ENCODE peak calls at places on chromosome 1, in eight cellular contexts. E is brain microvascular endothelial cell, H is cardiac muscle cell, N is H1, G is body of pancreas, O is progenitor cell of endocrine pancreas, U is HFFc6, K is fibroblast of lung. P is an unnamed sample.

GRCh38 chr1:94327001-94327685 is 89.8 kb upstream of the ARHGAP29 start:
- DNase-seq in U (no peak), K (peak), O (no peak), H (peak), G (peak), N (peak), E (peak), P (no peak)

GRCh38 chr1:177249231-177249630 is 78.5 kb downstream of the BRINP2 start:
- DNase-seq in U (no peak), N (no peak), H (no peak), E (no peak), O (no peak), K (no peak), G (no peak), P (no peak)

GRCh38 chr1:9825101-9826074 is 1.6 kb upstream of the CLSTN1 start:
- DNase-seq in K (peak), G (peak), E (peak), H (peak), U (peak), O (no peak), N (peak), P (no peak)

GRCh38 chr1:114108741-114109255 is 44.9 kb downstream of the SYT6 start:
- DNase-seq in H (no peak), O (no peak), N (no peak), K (peak), U (peak), G (peak), E (peak), P (no peak)

GRCh38 chr1:212107481-212107880 is 71.9 kb downstream of the DTL start:
- DNase-seq in E (no peak), K (no peak), O (no peak), N (no peak), G (no peak), H (no peak), U (no peak), P (no peak)

GRCh38 chr1:68322096-68322495 is 89.8 kb upstream of the WLS start:
- DNase-seq in N (no peak), K (no peak), U (no peak), H (no peak), G (no peak), E (no peak), O (no peak), P (no peak)

GRCh38 chr1:1306070-1306660 is 1.6 kb downstream of the ACAP3 start:
- DNase-seq in K (no peak), N (no peak), G (no peak), U (no peak), E (no peak), O (no peak), H (no peak), P (no peak)

GRCh38 chr1:215004121-215004837 is 78.3 kb upstream of the KCNK2 start:
- DNase-seq in E (no peak), G (no peak), N (no peak), U (peak), H (no peak), K (no peak), O (no peak), P (no peak)

GRCh38 chr1:159040206-159040605 is 30.5 kb downstream of the IFI16 start:
- DNase-seq in O (no peak), G (no peak), K (peak), E (peak), U (peak), H (no peak), N (no peak), P (no peak)

GRCh38 chr1:32413507-32414185 is 19.4 kb upstream of the BSDC1 start:
- DNase-seq in U (peak), G (peak), N (no peak), E (peak), H (peak), K (peak), O (no peak), P (peak)
- TF ChIP-seq CTCF in U (peak), G (peak), N (peak), E (peak), H (peak), K (peak), O (peak), P (peak)

DNA sequence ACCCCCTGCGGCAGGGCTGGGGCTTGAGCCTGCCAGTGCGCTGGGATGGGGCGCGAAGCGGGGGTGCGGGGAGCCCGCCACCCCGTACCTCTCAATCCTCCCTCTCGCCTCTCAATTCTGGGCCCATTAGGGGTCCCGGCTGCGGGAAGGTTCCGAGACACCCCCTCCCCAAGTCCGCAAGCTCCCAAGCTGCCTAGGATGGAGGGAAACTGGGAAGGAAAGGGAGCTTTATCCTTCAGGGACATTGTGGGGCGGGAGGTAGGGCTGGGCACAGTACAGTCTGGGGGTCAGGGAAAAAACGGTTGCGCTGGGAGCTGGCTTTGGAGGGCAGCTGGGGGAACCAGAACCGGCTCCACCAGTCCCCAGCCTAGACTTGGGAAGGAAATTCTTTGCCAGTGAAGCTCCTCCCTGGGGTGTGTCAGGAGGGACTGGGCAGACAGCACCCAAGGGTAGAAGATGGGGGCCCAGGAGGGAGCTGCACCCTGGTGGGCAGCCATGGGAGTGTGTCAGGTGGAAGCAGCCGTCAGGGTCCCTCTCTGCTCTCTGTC is 904 bp downstream of the GJB3 start:
- DNase-seq in H (no peak), N (no peak), U (no peak), G (no peak), O (no peak), K (no peak), E (no peak), P (no peak)
- TF ChIP-seq CTCF in H (no peak), N (no peak), U (peak), G (no peak), O (peak), K (no peak), E (no peak), P (no peak)

GRCh38 chr1:182809414-182809957 is 19.9 kb downstream of the NPL start:
- DNase-seq in O (no peak), U (peak), G (no peak), N (no peak), K (no peak), H (no peak), E (no peak), P (no peak)

GRCh38 chr1:182807907-182808306 is 18.3 kb downstream of the NPL start:
- DNase-seq in H (no peak), O (no peak), E (no peak), U (no peak), N (no peak), G (no peak), K (no peak), P (no peak)

GRCh38 chr1:182802006-182802798 is 12.6 kb downstream of the NPL start:
- DNase-seq in K (no peak), E (no peak), O (no peak), H (no peak), G (no peak), N (no peak), U (no peak), P (no peak)

GRCh38 chr1:182803846-182804245 is 14.3 kb downstream of the NPL start:
- DNase-seq in K (no peak), E (no peak), O (no peak), G (no peak), N (no peak), H (no peak), U (no peak), P (no peak)

GRCh38 chr1:182806015-182806678 is 16.6 kb downstream of the NPL start:
- DNase-seq in G (peak), N (peak), H (peak), O (peak), E (no peak), U (no peak), K (no peak), P (no peak)
- TF ChIP-seq CTCF in G (no peak), N (peak), H (no peak), O (peak), E (no peak), U (no peak), K (no peak), P (no peak)

GRCh38 chr1:220371324-220371723 is 99.1 kb upstream of the RAB3GAP2 start:
- DNase-seq in H (peak), N (no peak), O (no peak), K (no peak), E (no peak), G (no peak), U (no peak), P (no peak)
- TF ChIP-seq CTCF in H (no peak), N (peak), O (no peak), K (no peak), E (no peak), G (no peak), U (no peak), P (no peak)

GRCh38 chr1:174877208-174877673 is 122.5 kb upstream of the CACYBP start:
- DNase-seq in H (no peak), U (no peak), G (peak), K (peak), E (no peak), O (no peak), N (no peak), P (no peak)
- TF ChIP-seq CTCF in H (no peak), U (no peak), G (no peak), K (no peak), E (no peak), O (no peak), N (no peak), P (no peak)

GRCh38 chr1:155003227-155003765 is 694 bp downstream of the ZBTB7B start:
- DNase-seq in H (peak), K (peak), G (peak), O (no peak), N (no peak), E (no peak), U (no peak), P (no peak)

GRCh38 chr1:155005076-155005971 is 2.7 kb downstream of the ZBTB7B start:
- DNase-seq in K (peak), G (peak), U (no peak), H (no peak), O (no peak), E (no peak), N (no peak), P (no peak)

GRCh38 chr1:155002479-155003226 is at the start of gene ZBTB7B:
- DNase-seq in O (no peak), U (no peak), N (no peak), K (peak), H (peak), G (peak), E (no peak), P (no peak)

GRCh38 chr1:155003766-155004351 is 1.3 kb downstream of the ZBTB7B start:
- DNase-seq in E (no peak), K (peak), G (peak), H (peak), N (no peak), U (peak), O (no peak), P (no peak)

DNA sequence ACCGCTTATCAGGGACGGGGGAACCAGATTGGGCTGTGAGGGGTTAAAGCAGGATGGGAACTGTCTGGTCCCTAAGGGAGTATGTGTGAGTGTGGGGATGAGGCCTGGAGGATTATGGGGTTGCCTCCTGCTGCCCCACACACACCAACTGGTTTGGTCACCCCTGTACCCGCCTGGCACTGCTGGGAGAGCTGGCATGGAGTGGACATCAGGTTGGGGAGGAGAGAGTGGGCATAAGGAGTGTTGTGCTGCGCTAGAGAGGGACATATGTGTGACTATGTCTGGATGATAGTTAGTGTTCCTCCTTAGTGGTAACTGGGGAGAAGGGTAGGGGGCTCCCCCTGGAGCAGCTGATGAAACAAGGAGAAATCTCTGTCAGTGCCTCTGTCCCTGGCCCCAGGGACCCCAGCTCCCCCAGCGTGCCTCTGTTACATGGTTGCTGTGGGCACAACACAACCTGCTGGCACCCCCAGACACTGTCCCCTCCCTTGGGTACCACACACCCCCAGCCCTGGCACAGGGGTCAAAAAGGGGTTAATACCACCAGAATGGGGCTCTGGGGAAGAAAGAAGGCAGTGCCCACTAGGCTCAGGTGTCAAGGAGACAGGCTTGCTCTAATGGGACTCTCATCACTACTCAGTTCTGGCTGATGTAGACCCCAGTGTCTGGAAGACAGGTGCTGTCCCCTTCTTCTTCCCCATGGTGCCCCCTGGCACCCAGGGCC is 1.9 kb downstream of the ZBTB7B start:
- DNase-seq in O (no peak), U (no peak), E (no peak), N (no peak), K (no peak), H (no peak), G (no peak), P (no peak)
- TF ChIP-seq CTCF in O (no peak), U (no peak), E (no peak), N (no peak), K (no peak), H (no peak), G (no peak), P (no peak)

GRCh38 chr1:42335050-42335808 is at the start of gene FOXJ3:
- DNase-seq in E (peak), O (peak), U (peak), H (peak), G (peak), N (peak), K (peak), P (peak)
- TF ChIP-seq CTCF in E (no peak), O (no peak), U (no peak), H (no peak), G (no peak), N (peak), K (no peak), P (no peak)

GRCh38 chr1:20983297-20983889 is 193.3 kb downstream of the EIF4G3 start:
- DNase-seq in G (no peak), O (no peak), K (no peak), H (no peak), E (no peak), U (no peak), N (no peak), P (no peak)
- TF ChIP-seq CTCF in G (no peak), O (no peak), K (no peak), H (no peak), E (no peak), U (no peak), N (no peak), P (no peak)